ENCODE peak calls at places on chromosome 3, in six cellular contexts. S is NCI-H2081; H is mucosa of gallbladder; A is activated naive CD4-positive, alpha-beta T cell treated with anti-CD3 and anti-CD28 coated beads, Interleukin-2, amount 50 U/mL, for 16 hours; C is left colon; T is NCI-H1417. Q is an unnamed sample.

GRCh38 chr3:127987309-127987995 is 64.8 kb upstream of the SEC61A1 start:
- DNase-seq in S (no peak), H (no peak), A (no peak), C (no peak), T (no peak), Q (no peak)

GRCh38 chr3:162932503-162932902 is 1435.9 kb downstream of the OTOL1 start:
- DNase-seq in S (no peak), H (no peak), A (no peak), C (no peak), T (no peak), Q (no peak)

GRCh38 chr3:16888785-16889607 is 4.2 kb downstream of the PLCL2 start:
- DNase-seq in S (no peak), H (no peak), A (no peak), C (no peak), T (no peak), Q (no peak)

GRCh38 chr3:114428173-114428606 is 134.4 kb downstream of the TIGIT start:
- DNase-seq in S (no peak), H (no peak), A (no peak), C (no peak), T (no peak), Q (no peak)

GRCh38 chr3:109355625-109356441 is 18.5 kb upstream of the DPPA4 start:
- DNase-seq in S (no peak), H (no peak), A (no peak), C (no peak), T (peak), Q (no peak)

GRCh38 chr3:17313746-17314145 is 428.7 kb downstream of the TBC1D5 start:
- DNase-seq in S (no peak), H (no peak), A (no peak), C (no peak), T (no peak), Q (no peak)

GRCh38 chr3:140436421-140436820 is 241.4 kb upstream of the TRIM42 start:
- DNase-seq in S (no peak), H (no peak), A (no peak), C (no peak), T (no peak), Q (no peak)

GRCh38 chr3:10534066-10534465 is 28.7 kb upstream of the ATP2B2 start:
- DNase-seq in S (no peak), H (no peak), A (no peak), C (no peak), T (no peak), Q (peak)

GRCh38 chr3:64342940-64343691 is 117.8 kb upstream of the PRICKLE2 start:
- DNase-seq in S (no peak), H (no peak), A (no peak), C (no peak), T (no peak), Q (no peak)

GRCh38 chr3:172102123-172102882 is 62.9 kb downstream of the FNDC3B start:
- DNase-seq in S (no peak), H (no peak), A (peak), C (no peak), T (no peak), Q (peak)

GRCh38 chr3:195102609-195103467 is 168.1 kb downstream of the XXYLT1 start:
- DNase-seq in S (no peak), H (peak), A (no peak), C (peak), T (no peak), Q (no peak)

GRCh38 chr3:177307391-177307790 is 110.1 kb upstream of the TBL1XR1 start:
- DNase-seq in S (no peak), H (no peak), A (no peak), C (no peak), T (no peak), Q (no peak)

GRCh38 chr3:149968216-149968615 is 2.5 kb downstream of the PFN2 start:
- DNase-seq in S (peak), H (no peak), A (no peak), C (no peak), T (peak), Q (no peak)

GRCh38 chr3:89043406-89043947 is 63.9 kb upstream of the EPHA3 start:
- DNase-seq in S (no peak), H (no peak), A (no peak), C (no peak), T (peak), Q (no peak)

GRCh38 chr3:148379763-148380162 is 317.9 kb upstream of the AGTR1 start:
- DNase-seq in S (peak), H (no peak), A (no peak), C (no peak), T (peak), Q (no peak)

GRCh38 chr3:59608356-59608755 is 558.5 kb upstream of the CFAP20DC start:
- DNase-seq in S (peak), H (no peak), A (no peak), C (no peak), T (peak), Q (no peak)

GRCh38 chr3:101377796-101378195 is 57.4 kb upstream of the IMPG2 start:
- DNase-seq in S (no peak), H (no peak), A (no peak), C (no peak), T (no peak), Q (no peak)

GRCh38 chr3:189295089-189295488 is 123.3 kb downstream of the TPRG1 start:
- DNase-seq in S (no peak), H (no peak), A (no peak), C (no peak), T (no peak), Q (no peak)

GRCh38 chr3:188687389-188687788 is 484.4 kb upstream of the TPRG1 start:
- DNase-seq in S (no peak), H (no peak), A (no peak), C (no peak), T (no peak), Q (no peak)

GRCh38 chr3:50120364-50121095 is 31.8 kb downstream of the RBM5 start:
- DNase-seq in S (no peak), H (no peak), A (no peak), C (no peak), T (peak), Q (no peak)

GRCh38 chr3:32460031-32460749 is 42.5 kb downstream of the CMTM6 start:
- DNase-seq in S (peak), H (no peak), A (peak), C (no peak), T (peak), Q (peak)

GRCh38 chr3:69370156-69370944 is 15.5 kb downstream of the FRMD4B start:
- DNase-seq in S (peak), H (peak), A (no peak), C (peak), T (no peak), Q (no peak)

GRCh38 chr3:150449169-150449721 is 41.1 kb downstream of the TSC22D2 start:
- DNase-seq in S (no peak), H (no peak), A (no peak), C (no peak), T (no peak), Q (no peak)

GRCh38 chr3:33315826-33316225 is 38.6 kb downstream of the FBXL2 start:
- DNase-seq in S (no peak), H (no peak), A (no peak), C (no peak), T (no peak), Q (no peak)

Q was measured in activated naive CD8-positive, alpha-beta T cell treated with anti-CD3 and anti-CD28 coated beads, Interleukin-2, amount 10 ng/mL, durations not matched to agents 7 days and 5 days.